ENCODE peak calls at places on chromosomes 2 and 18, in seven cellular contexts. T, E, W, P, R, H and N are unnamed samples.

GRCh38 chr18:3972291-3972985 is 482.7 kb downstream of the DLGAP1 start:
- DNase-seq in H (no peak), E (no peak), R (no peak), P (peak), W (no peak), T (peak), N (no peak)

GRCh38 chr2:70983506-70984227 is 5.2 kb downstream of the ANKRD53 start:
- DNase-seq in W (no peak), T (peak), P (no peak), R (peak), E (no peak), H (no peak), N (peak)

GRCh38 chr2:217851191-217852020 is 151.4 kb downstream of the TNS1 start:
- DNase-seq in R (no peak), T (no peak), P (peak), H (peak), E (peak), W (peak), N (peak)

GRCh38 chr2:96772903-96773675 is 12.4 kb downstream of the CNNM4 start:
- DNase-seq in E (no peak), P (no peak), R (peak), H (no peak), T (no peak), W (no peak), N (no peak)

GRCh38 chr2:103945083-103945482 is 908.8 kb upstream of the POU3F3 start:
- DNase-seq in H (no peak), R (no peak), P (no peak), E (no peak), T (no peak), W (no peak), N (no peak)

GRCh38 chr18:26468931-26469340 is 79.4 kb downstream of the KCTD1 start:
- DNase-seq in E (no peak), T (peak), W (peak), H (no peak), R (no peak), P (no peak), N (no peak)

GRCh38 chr2:47028846-47029560 is 113.4 kb upstream of the MCFD2 start:
- DNase-seq in E (no peak), W (no peak), T (no peak), H (no peak), P (no peak), R (peak), N (no peak)

GRCh38 chr2:225013432-225014048 is 28.7 kb downstream of the DOCK10 start:
- DNase-seq in R (no peak), W (peak), H (no peak), P (peak), E (no peak), T (no peak), N (no peak)

GRCh38 chr2:173763641-173764040 is 201.5 kb downstream of the SP3 start:
- DNase-seq in R (no peak), T (no peak), P (no peak), H (no peak), W (no peak), E (no peak), N (no peak)

GRCh38 chr18:50656841-50657470 is 97.1 kb downstream of the MAPK4 start:
- DNase-seq in T (no peak), H (no peak), E (no peak), W (no peak), P (no peak), R (no peak), N (no peak)

GRCh38 chr2:2580341-2580740 is 249.3 kb upstream of the MYT1L start:
- DNase-seq in P (no peak), H (peak), T (peak), R (no peak), W (no peak), E (no peak), N (no peak)

GRCh38 chr2:67414867-67415266 is 17.7 kb downstream of the ETAA1 start:
- DNase-seq in H (no peak), R (no peak), P (no peak), E (no peak), T (no peak), W (no peak), N (no peak)

GRCh38 chr2:221484761-221485499 is 87.2 kb downstream of the EPHA4 start:
- DNase-seq in P (no peak), R (no peak), E (no peak), W (no peak), H (no peak), T (no peak), N (no peak)

GRCh38 chr2:163343316-163343715 is 392.5 kb downstream of the FIGN start:
- DNase-seq in P (no peak), T (no peak), W (no peak), R (no peak), H (no peak), E (no peak), N (no peak)

GRCh38 chr2:60858897-60859311 is 22.5 kb upstream of the REL start:
- DNase-seq in E (no peak), R (no peak), H (no peak), P (no peak), W (no peak), T (no peak), N (no peak)

GRCh38 chr2:195898505-195898904 is 170.1 kb downstream of the DNAH7 start:
- DNase-seq in T (no peak), E (peak), P (peak), W (peak), H (no peak), R (peak), N (no peak)

GRCh38 chr2:9681427-9681817 is 50.6 kb upstream of the YWHAQ start:
- DNase-seq in T (no peak), H (no peak), E (no peak), R (no peak), P (no peak), W (no peak), N (no peak)

GRCh38 chr2:100670232-100670631 is 107.4 kb downstream of the PDCL3 start:
- DNase-seq in P (no peak), H (no peak), W (no peak), E (no peak), T (peak), R (no peak), N (no peak)

GRCh38 chr2:211161236-211161635 is 604.8 kb downstream of the CPS1 start:
- DNase-seq in E (peak), W (peak), R (no peak), P (peak), H (no peak), T (no peak), N (no peak)

GRCh38 chr2:3789246-3789645 is 85.9 kb downstream of the DCDC2C start:
- DNase-seq in T (no peak), R (no peak), E (peak), H (no peak), W (peak), P (no peak), N (no peak)

GRCh38 chr2:128169094-128169493 is 78.1 kb downstream of the UGGT1 start:
- DNase-seq in H (no peak), R (no peak), T (no peak), E (no peak), W (no peak), P (no peak), N (no peak)

GRCh38 chr2:236088368-236089057 is 79.7 kb downstream of the GBX2 start:
- DNase-seq in H (peak), T (no peak), E (no peak), W (no peak), P (no peak), R (no peak), N (no peak)

GRCh38 chr2:17709897-17710296 is 43.7 kb downstream of the SMC6 start:
- DNase-seq in T (no peak), E (no peak), P (no peak), W (no peak), H (no peak), R (no peak), N (no peak)

GRCh38 chr2:136917281-136917680 is 151.9 kb downstream of the THSD7B start:
- DNase-seq in W (no peak), P (no peak), T (peak), E (no peak), H (no peak), R (no peak), N (no peak)

GRCh38 chr2:70496819-70497218 is 56.8 kb downstream of the TGFA start:
- DNase-seq in R (no peak), H (no peak), E (no peak), W (no peak), T (no peak), P (no peak), N (no peak)

GRCh38 chr18:36819621-36820020 is 9.2 kb downstream of the TPGS2 start:
- DNase-seq in P (no peak), T (no peak), R (no peak), H (no peak), W (no peak), E (no peak), N (no peak)

GRCh38 chr2:44940053-44940494 is 1.4 kb upstream of the SIX3 start:
- DNase-seq in P (no peak), W (no peak), E (no peak), T (peak), H (no peak), R (no peak), N (no peak)

GRCh38 chr2:237875234-237876055 is 16.0 kb downstream of the RAMP1 start:
- DNase-seq in P (no peak), W (no peak), H (peak), T (peak), R (no peak), E (no peak), N (peak)

GRCh38 chr2:158931577-158931976 is 36.9 kb upstream of the TANC1 start:
- DNase-seq in T (no peak), R (no peak), W (peak), P (peak), E (peak), H (no peak), N (no peak)

GRCh38 chr18:52716926-52717325 is 376.9 kb downstream of the DCC start:
- DNase-seq in R (no peak), H (no peak), W (peak), P (peak), T (no peak), E (peak), N (no peak)
- TF ChIP-seq CTCF in R (no peak), H (no peak), W (peak), P (peak), T (peak), E (peak), N (no peak)

GRCh38 chr2:124248366-124248765 is 223.3 kb downstream of the CNTNAP5 start:
- DNase-seq in P (no peak), T (no peak), R (no peak), E (no peak), H (no peak), W (no peak), N (no peak)
- H3K4me3 ChIP-seq in P (no peak), T (no peak), R (no peak), E (no peak), H (no peak), W (no peak), N (no peak)

GRCh38 chr18:8478968-8479370 is 130.3 kb upstream of the RAB12 start:
- DNase-seq in H (no peak), R (no peak), E (no peak), P (no peak), W (no peak), T (no peak), N (no peak)
- TF ChIP-seq CTCF in H (no peak), R (no peak), E (no peak), P (no peak), W (no peak), T (no peak), N (no peak)

GRCh38 chr2:112155331-112156151 is 17.4 kb downstream of the FBLN7 start:
- DNase-seq in R (no peak), E (no peak), H (peak), T (no peak), W (no peak), P (no peak), N (no peak)
- H3K4me3 ChIP-seq in R (no peak), E (no peak), H (peak), T (no peak), W (no peak), P (no peak), N (no peak)

GRCh38 chr18:66280470-66280869 is 323.4 kb downstream of the CDH19 start:
- DNase-seq in P (no peak), T (no peak), R (no peak), H (no peak), E (no peak), W (no peak), N (no peak)
- TF ChIP-seq CTCF in P (no peak), T (no peak), R (no peak), H (no peak), E (no peak), W (no peak), N (no peak)

DNA sequence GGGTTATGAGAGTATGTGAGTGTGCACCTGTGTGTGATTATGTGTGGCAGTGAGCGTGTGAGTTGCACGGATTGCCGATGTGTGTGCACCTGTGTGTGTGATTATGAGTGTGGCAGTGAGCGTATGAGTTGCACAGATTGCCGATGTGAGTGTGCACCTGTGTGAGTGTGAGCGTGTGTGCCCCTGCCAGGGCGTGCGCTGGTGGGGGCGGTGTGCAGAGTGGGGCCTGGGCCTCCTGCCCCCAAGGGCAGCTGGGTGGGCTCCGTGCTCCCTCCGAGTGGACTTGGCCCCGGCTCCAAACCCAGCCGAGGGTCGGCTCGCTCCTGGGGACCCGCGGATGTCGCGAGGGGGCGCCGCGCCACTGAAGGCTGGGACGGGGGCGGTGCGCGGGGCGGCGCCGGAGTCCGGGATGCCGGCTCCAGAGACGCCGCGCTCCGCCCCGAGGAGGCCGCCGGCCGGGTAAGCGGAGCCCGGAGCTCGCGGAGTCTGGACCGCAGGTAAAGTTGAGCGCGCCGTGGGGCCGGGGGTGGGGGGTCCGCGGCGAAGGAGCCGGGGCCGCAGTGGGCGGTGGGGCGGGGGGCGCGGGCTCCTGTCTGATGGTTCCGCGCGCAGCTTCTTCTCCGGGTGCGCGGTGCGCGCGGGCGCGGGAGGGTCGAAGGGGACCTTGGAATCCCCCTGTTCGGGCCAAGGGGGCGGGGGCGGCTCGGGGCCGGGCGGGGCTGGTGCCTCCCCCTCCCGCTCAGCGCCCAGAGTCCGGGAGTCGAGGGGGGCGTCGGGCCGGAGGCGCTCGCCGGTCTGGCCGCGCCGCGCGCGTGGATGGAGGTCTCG is at the start of gene KCNG2:
- DNase-seq in H (peak), E (no peak), W (peak), T (peak), P (no peak), R (no peak), N (no peak)
- H3K4me3 ChIP-seq in H (peak), E (no peak), W (peak), T (peak), P (no peak), R (peak), N (peak)

GRCh38 chr2:72439892-72440291 is 292.2 kb upstream of the CYP26B1 start:
- DNase-seq in T (no peak), R (no peak), W (no peak), P (no peak), E (no peak), H (no peak), N (no peak)

GRCh38 chr2:72442270-72442669 is 294.6 kb upstream of the CYP26B1 start:
- DNase-seq in R (no peak), W (no peak), H (no peak), T (no peak), P (no peak), E (no peak), N (no peak)

GRCh38 chr2:72438364-72438763 is 290.7 kb upstream of the CYP26B1 start:
- DNase-seq in H (no peak), R (no peak), W (no peak), T (no peak), E (no peak), P (no peak), N (no peak)
- TF ChIP-seq CTCF in H (no peak), R (no peak), W (no peak), T (no peak), E (no peak), P (no peak), N (no peak)

GRCh38 chr18:31040982-31041345 is 1.6 kb downstream of the DSC3 start:
- DNase-seq in P (no peak), H (no peak), E (no peak), T (peak), W (no peak), R (no peak), N (no peak)
- H3K4me3 ChIP-seq in P (peak), H (no peak), E (peak), T (peak), W (peak), R (peak), N (peak)

GRCh38 chr2:152337511-152337903 is 2.5 kb downstream of the FMNL2 start:
- DNase-seq in P (no peak), H (no peak), E (no peak), T (no peak), R (no peak), W (no peak), N (no peak)

GRCh38 chr2:152335016-152335850 is at the start of gene FMNL2:
- DNase-seq in W (peak), H (peak), E (peak), T (peak), P (peak), R (peak), N (peak)

GRCh38 chr2:152335851-152336102 is 803 bp downstream of the FMNL2 start:
- DNase-seq in T (no peak), E (no peak), P (no peak), W (no peak), H (peak), R (no peak), N (peak)

GRCh38 chr2:152336854-152337510 is 2.0 kb downstream of the FMNL2 start:
- DNase-seq in T (peak), E (peak), R (no peak), W (peak), H (no peak), P (peak), N (no peak)

GRCh38 chr2:152336103-152336853 is 1.3 kb downstream of the FMNL2 start:
- DNase-seq in P (peak), W (peak), H (peak), T (peak), R (peak), E (peak), N (peak)
- TF ChIP-seq CTCF in P (no peak), W (no peak), H (no peak), T (no peak), R (no peak), E (no peak), N (no peak)